ENCODE peak calls at places on chromosomes 4 and X, in nine cellular contexts. Q, O, R, S, M, H, L, C and I are unnamed samples.

GRCh38 chr4:76666940-76667532 is 230.9 kb downstream of the SOWAHB start:
- DNase-seq in Q (no peak), O (no peak), R (no peak), S (no peak), M (no peak), H (no peak), L (no peak), C (no peak), I (no peak)

GRCh38 chr4:185774815-185775684 is 36.9 kb downstream of the SORBS2 start:
- DNase-seq in Q (no peak), O (no peak), R (peak), S (peak), M (no peak), H (peak), L (peak), C (peak), I (no peak)

GRCh38 chrX:97597954-97598353 is 714.2 kb downstream of the RPA4 start:
- DNase-seq in Q (no peak), O (no peak), R (no peak), S (no peak), M (no peak), H (peak), L (no peak), C (no peak), I (no peak)

GRCh38 chrX:49919617-49920016 is 2.8 kb upstream of the CLCN5 start:
- DNase-seq in Q (peak), O (peak), R (no peak), S (peak), M (no peak), H (peak), L (peak), C (no peak), I (no peak)

GRCh38 chr4:147816382-147817254 is 84.7 kb downstream of the ARHGAP10 start:
- DNase-seq in Q (no peak), O (no peak), R (no peak), S (no peak), M (no peak), H (no peak), L (no peak), C (no peak), I (no peak)

GRCh38 chr4:87219648-87220093 is 747 bp downstream of the KLHL8 start:
- DNase-seq in Q (peak), O (peak), R (no peak), S (no peak), M (peak), H (peak), L (peak), C (peak), I (peak)

GRCh38 chr4:24382381-24382780 is 202.0 kb downstream of the DHX15 start:
- DNase-seq in Q (no peak), O (no peak), R (no peak), S (no peak), M (no peak), H (no peak), L (peak), C (no peak), I (no peak)

GRCh38 chr4:169030575-169030982 is 20.5 kb upstream of the CBR4 start:
- DNase-seq in Q (no peak), O (no peak), R (no peak), S (no peak), M (no peak), H (no peak), L (peak), C (no peak), I (no peak)

GRCh38 chr4:114272226-114272625 is 292.8 kb upstream of the ARSJ start:
- DNase-seq in Q (no peak), O (no peak), R (no peak), S (peak), M (no peak), H (no peak), L (peak), C (no peak), I (no peak)

GRCh38 chr4:60757986-60758385 is 442.1 kb upstream of the ADGRL3 start:
- DNase-seq in Q (no peak), O (no peak), R (no peak), S (no peak), M (no peak), H (no peak), L (peak), C (no peak), I (no peak)

GRCh38 chr4:183636923-183637322 is 22.1 kb downstream of the RWDD4 start:
- DNase-seq in Q (no peak), O (no peak), R (no peak), S (no peak), M (no peak), H (peak), L (peak), C (no peak), I (no peak)

GRCh38 chr4:110275871-110276270 is 77.5 kb upstream of the ELOVL6 start:
- DNase-seq in Q (no peak), O (no peak), R (no peak), S (peak), M (no peak), H (no peak), L (peak), C (no peak), I (no peak)

GRCh38 chr4:183324619-183325018 is 2.4 kb upstream of the CLDN24 start:
- DNase-seq in Q (no peak), O (no peak), R (peak), S (no peak), M (no peak), H (no peak), L (no peak), C (peak), I (no peak)

GRCh38 chr4:16661813-16662212 is 236.6 kb downstream of the LDB2 start:
- DNase-seq in Q (no peak), O (no peak), R (no peak), S (no peak), M (no peak), H (peak), L (peak), C (peak), I (no peak)

GRCh38 chr4:168535689-168536088 is 38.8 kb downstream of the PALLD start:
- DNase-seq in Q (no peak), O (no peak), R (no peak), S (no peak), M (no peak), H (no peak), L (no peak), C (no peak), I (no peak)

GRCh38 chrX:154412468-154412867 is 1.1 kb downstream of the TAFAZZIN start:
- DNase-seq in Q (no peak), O (peak), R (no peak), S (no peak), M (no peak), H (no peak), L (no peak), C (no peak), I (no peak)

GRCh38 chrX:13090261-13091110 is 46.1 kb upstream of the FAM9C start:
- DNase-seq in Q (no peak), O (peak), R (no peak), S (no peak), M (no peak), H (no peak), L (no peak), C (peak), I (no peak)

GRCh38 chr4:17489123-17489522 is 22.8 kb downstream of the QDPR start:
- DNase-seq in Q (no peak), O (no peak), R (no peak), S (no peak), M (no peak), H (no peak), L (no peak), C (no peak), I (no peak)

GRCh38 chr4:140861359-140862181 is 105.4 kb upstream of the TBC1D9 start:
- DNase-seq in Q (peak), O (peak), R (peak), S (peak), M (peak), H (peak), L (peak), C (peak), I (peak)

GRCh38 chr4:163196904-163197505 is 30.3 kb upstream of the NAF1 start:
- DNase-seq in Q (no peak), O (no peak), R (no peak), S (no peak), M (no peak), H (no peak), L (no peak), C (no peak), I (no peak)

GRCh38 chr4:186023975-186024374 is 45.0 kb upstream of the TLR3 start:
- DNase-seq in Q (no peak), O (no peak), R (no peak), S (no peak), M (no peak), H (no peak), L (no peak), C (no peak), I (no peak)

GRCh38 chrX:142982679-142983078 is 43.0 kb upstream of the SPANXN4 start:
- DNase-seq in Q (no peak), O (no peak), R (no peak), S (no peak), M (no peak), H (no peak), L (no peak), C (no peak), I (no peak)

GRCh38 chrX:77917294-77917933 is 6.9 kb downstream of the ATP7A start:
- DNase-seq in Q (no peak), O (no peak), R (no peak), S (no peak), M (no peak), H (no peak), L (no peak), C (no peak), I (no peak)

GRCh38 chrX:40483502-40483901 is 97.3 kb upstream of the ATP6AP2 start:
- DNase-seq in Q (no peak), O (no peak), R (no peak), S (no peak), M (no peak), H (no peak), L (no peak), C (no peak), I (no peak)

GRCh38 chr4:155085843-155086530 is 122.4 kb upstream of the NPY2R start:
- DNase-seq in Q (no peak), O (no peak), R (no peak), S (no peak), M (no peak), H (no peak), L (peak), C (no peak), I (no peak)

GRCh38 chr4:175770555-175770954 is 41.5 kb downstream of the GPM6A start:
- DNase-seq in Q (no peak), O (no peak), R (no peak), S (no peak), M (no peak), H (no peak), L (no peak), C (no peak), I (no peak)

GRCh38 chrX:7154040-7154597 is 6.2 kb upstream of the PUDP start:
- DNase-seq in Q (no peak), O (no peak), R (no peak), S (no peak), M (no peak), H (peak), L (no peak), C (no peak), I (no peak)

GRCh38 chr4:39713691-39714090 is 15.8 kb downstream of the UBE2K start:
- DNase-seq in Q (no peak), O (no peak), R (no peak), S (peak), M (no peak), H (no peak), L (no peak), C (no peak), I (no peak)

GRCh38 chr4:127965803-127966175 is 583 bp downstream of the ABHD18 start:
- DNase-seq in Q (peak), O (peak), R (no peak), S (no peak), M (peak), H (peak), L (peak), C (peak), I (peak)

GRCh38 chrX:144259054-144259453 is 375.2 kb downstream of the UBE2NL start:
- DNase-seq in Q (no peak), O (no peak), R (no peak), S (no peak), M (no peak), H (no peak), L (no peak), C (no peak), I (no peak)

GRCh38 chrX:70452143-70452733 is 7.6 kb downstream of the DLG3 start:
- DNase-seq in Q (peak), O (peak), R (no peak), S (no peak), M (peak), H (peak), L (peak), C (peak), I (no peak)

GRCh38 chr4:125323547-125324100 is 8.9 kb downstream of the FAT4 start:
- DNase-seq in Q (no peak), O (no peak), R (no peak), S (no peak), M (no peak), H (no peak), L (peak), C (no peak), I (no peak)

GRCh38 chr4:37682701-37683401 is 3.3 kb downstream of the RELL1 start:
- DNase-seq in Q (no peak), O (peak), R (no peak), S (no peak), M (no peak), H (no peak), L (no peak), C (no peak), I (no peak)

GRCh38 chr4:187444061-187444460 is 551.5 kb upstream of the ZFP42 start:
- DNase-seq in Q (no peak), O (no peak), R (no peak), S (no peak), M (no peak), H (no peak), L (no peak), C (no peak), I (no peak)

GRCh38 chr4:88659890-88660208 is 37.8 kb downstream of the NAP1L5 start:
- DNase-seq in Q (no peak), O (no peak), R (no peak), S (no peak), M (no peak), H (no peak), L (no peak), C (no peak), I (no peak)

GRCh38 chr4:38131371-38132139 is 171.4 kb downstream of the PTTG2 start:
- DNase-seq in Q (peak), O (no peak), R (no peak), S (no peak), M (peak), H (peak), L (peak), C (peak), I (no peak)

GRCh38 chr4:174156239-174156826 is 127.1 kb downstream of the FBXO8 start:
- DNase-seq in Q (no peak), O (peak), R (no peak), S (no peak), M (no peak), H (peak), L (peak), C (no peak), I (peak)

GRCh38 chr4:176906693-176907092 is 114.0 kb upstream of the VEGFC start:
- DNase-seq in Q (no peak), O (no peak), R (no peak), S (no peak), M (no peak), H (no peak), L (no peak), C (no peak), I (no peak)

GRCh38 chr4:139568206-139568969 is 12.4 kb upstream of the SETD7 start:
- DNase-seq in Q (no peak), O (no peak), R (no peak), S (no peak), M (no peak), H (peak), L (no peak), C (peak), I (no peak)